ENCODE peak calls at places on chromosomes 1 and 21, in ten cellular contexts. K is IMR-90, Y is PC-9, J is pancreas, E is thyroid gland, I is tibial artery, Z is mammary epithelial cell, V is GM23248, P is aorta, R is fibroblast of lung. S is an unnamed sample.

GRCh38 chr1:162326559-162326958 is 50.1 kb downstream of the SPATA46 start:
- DNase-seq in J (no peak), Y (no peak), V (no peak), Z (no peak), P (no peak), E (no peak), I (no peak), K (no peak), R (no peak), S (no peak)

GRCh38 chr1:100448371-100448770 is 89.6 kb upstream of the GPR88 start:
- DNase-seq in P (no peak), Y (no peak), J (no peak), Z (no peak), E (no peak), V (no peak), I (no peak), K (no peak), R (no peak), S (no peak)

GRCh38 chr1:192807221-192807967 is 1.4 kb upstream of the RGS2 start:
- DNase-seq in K (peak), R (peak), E (no peak), I (no peak), Z (peak), J (no peak), P (no peak), Y (no peak), V (peak), S (no peak)

GRCh38 chr1:24903011-24903461 is 27.0 kb downstream of the RUNX3 start:
- DNase-seq in Y (no peak), V (no peak), K (no peak), Z (no peak), I (peak), E (no peak), R (no peak), P (peak), J (no peak), S (no peak)

GRCh38 chr1:218377143-218377660 is 32.1 kb downstream of the TGFB2 start:
- DNase-seq in J (no peak), P (no peak), Y (peak), V (peak), I (no peak), Z (peak), R (peak), E (no peak), K (peak), S (peak)

GRCh38 chr1:45846931-45847330 is 43.5 kb downstream of the MAST2 start:
- DNase-seq in I (no peak), V (peak), P (no peak), K (peak), R (peak), E (no peak), Y (no peak), J (no peak), Z (no peak), S (no peak)

GRCh38 chr1:67771152-67771551 is 62.1 kb downstream of the GNG12 start:
- DNase-seq in R (peak), K (peak), E (no peak), P (no peak), I (no peak), Z (peak), Y (no peak), J (no peak), V (peak), S (peak)

GRCh38 chr21:28237661-28238060 is 755.0 kb downstream of the LTN1 start:
- DNase-seq in Z (no peak), R (no peak), P (no peak), V (no peak), K (no peak), J (no peak), I (peak), Y (no peak), E (peak), S (no peak)

GRCh38 chr1:81170721-81171120 is 630.0 kb upstream of the ADGRL2 start:
- DNase-seq in K (no peak), R (no peak), I (no peak), E (no peak), Z (no peak), V (no peak), P (no peak), J (no peak), Y (no peak), S (no peak)

GRCh38 chr1:65059930-65060538 is 88.0 kb upstream of the AK4 start:
- DNase-seq in V (peak), E (no peak), P (no peak), Y (no peak), R (peak), I (no peak), J (no peak), K (peak), Z (peak), S (no peak)

GRCh38 chr1:52836035-52836434 is 6.5 kb upstream of the ZYG11A start:
- DNase-seq in V (no peak), I (no peak), Z (no peak), E (no peak), K (no peak), P (no peak), Y (no peak), R (no peak), J (no peak), S (no peak)

GRCh38 chr1:34781071-34781843 is at the start of gene GJB3:
- DNase-seq in V (peak), I (peak), E (peak), Y (peak), J (peak), K (no peak), R (peak), P (no peak), Z (peak), S (no peak)

GRCh38 chr21:46634966-46635323 is 529 bp upstream of the PRMT2 start:
- DNase-seq in E (peak), P (peak), K (peak), I (peak), V (peak), J (no peak), R (peak), Y (no peak), Z (peak), S (no peak)

GRCh38 chr1:93713247-93713764 is 31.7 kb upstream of the BCAR3 start:
- DNase-seq in I (no peak), K (no peak), J (no peak), V (peak), R (no peak), Y (no peak), Z (no peak), E (no peak), P (no peak), S (no peak)

GRCh38 chr1:198678301-198678836 is 39.5 kb downstream of the PTPRC start:
- DNase-seq in Z (no peak), V (no peak), I (no peak), Y (no peak), P (no peak), J (no peak), K (no peak), R (peak), E (no peak), S (no peak)

DNA sequence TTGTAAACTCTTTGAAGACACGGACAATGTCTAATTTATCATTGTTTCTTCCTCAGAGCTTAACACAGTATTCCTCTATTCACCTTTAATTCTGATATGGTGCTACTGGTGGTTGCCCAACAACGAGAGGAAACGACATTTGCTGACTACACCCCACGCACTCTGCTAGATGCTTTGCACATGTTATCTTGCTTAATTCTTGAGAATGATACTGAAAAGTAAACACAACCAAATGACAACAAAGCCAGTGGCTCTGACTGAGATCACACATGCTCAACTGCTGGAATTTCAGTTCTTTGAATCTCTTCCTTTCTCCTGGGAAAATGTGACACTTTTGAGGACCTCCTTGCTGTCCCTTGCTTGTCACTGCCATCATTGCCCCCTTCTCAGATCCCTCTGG is 37.2 kb upstream of the DDAH1 start:
- DNase-seq in Z (no peak), E (no peak), P (no peak), Y (no peak), K (peak), V (peak), I (no peak), R (peak), J (no peak), S (no peak)
- H3K27ac ChIP-seq in Z (no peak), E (no peak), P (no peak), Y (no peak), K (peak), V (peak), I (no peak), R (no peak), J (no peak), S (no peak)

GRCh38 chr1:15757575-15758401 is 807 bp upstream of the FBLIM1 start:
- DNase-seq in I (no peak), E (no peak), R (peak), Z (no peak), J (peak), K (peak), V (peak), P (no peak), Y (peak), S (no peak)
- H3K27ac ChIP-seq in I (peak), E (peak), R (no peak), Z (no peak), J (peak), K (peak), V (no peak), P (peak), Y (no peak), S (peak)

DNA sequence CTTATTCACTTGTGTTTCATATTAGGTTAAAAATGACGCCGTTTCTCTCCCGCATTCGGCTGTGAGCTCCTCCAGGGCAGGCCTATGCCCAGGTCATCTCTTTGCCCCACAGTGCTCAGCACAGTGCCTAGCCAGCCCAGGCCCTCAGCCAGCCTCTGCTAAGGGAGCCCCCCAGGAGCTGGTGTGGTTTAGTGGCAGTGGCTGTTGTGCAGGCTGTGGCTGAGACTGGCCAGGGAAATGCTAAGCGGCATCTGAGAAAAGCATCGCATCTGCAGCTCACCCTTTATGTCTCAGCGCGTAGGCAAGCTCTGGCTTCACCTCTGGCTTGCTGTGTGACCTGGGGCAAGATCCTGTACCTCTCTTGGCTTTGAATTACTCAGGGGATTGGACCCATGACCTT is 275.1 kb downstream of the TRABD2B start:
- DNase-seq in P (no peak), J (no peak), I (no peak), R (no peak), E (no peak), Z (no peak), V (no peak), Y (no peak), K (no peak), S (no peak)
- H3K27ac ChIP-seq in P (no peak), J (no peak), I (no peak), R (no peak), E (no peak), Z (no peak), V (no peak), Y (no peak), K (no peak), S (no peak)

GRCh38 chr1:222416001-222416791 is 131.7 kb downstream of the HHIPL2 start:
- DNase-seq in E (no peak), K (peak), P (no peak), I (no peak), V (no peak), R (peak), Z (peak), Y (no peak), J (no peak), S (no peak)
- H3K27ac ChIP-seq in E (no peak), K (no peak), P (no peak), I (no peak), V (no peak), R (no peak), Z (no peak), Y (no peak), J (no peak), S (no peak)

DNA sequence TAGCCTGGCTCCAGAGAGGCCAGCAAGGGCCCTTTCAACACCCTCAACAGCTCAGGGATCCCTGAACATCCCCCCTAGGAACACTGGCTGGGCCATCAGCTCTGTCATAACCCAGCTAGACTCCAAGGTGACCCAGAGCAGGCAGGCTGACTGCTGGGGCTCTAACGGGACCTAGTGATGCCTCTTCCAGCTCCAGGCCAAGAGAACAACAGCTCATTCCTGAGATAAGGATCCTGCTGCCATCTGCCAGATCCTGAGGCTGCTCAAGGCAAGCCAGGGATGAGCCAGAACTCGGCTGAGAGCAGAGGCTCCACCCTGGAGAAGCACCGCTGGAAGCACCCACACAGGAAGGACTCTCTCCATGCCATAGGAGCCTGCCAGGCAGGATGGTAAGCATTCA is 2.0 kb downstream of the VSIG8 start:
- DNase-seq in I (no peak), Y (no peak), E (no peak), P (no peak), Z (no peak), K (no peak), V (peak), J (no peak), R (no peak), S (no peak)
- H3K27ac ChIP-seq in I (no peak), Y (no peak), E (no peak), P (no peak), Z (no peak), K (no peak), V (peak), J (no peak), R (no peak), S (no peak)

GRCh38 chr1:109152196-109152595 is 38.3 kb downstream of the ELAPOR1 start:
- DNase-seq in R (no peak), P (no peak), J (no peak), I (no peak), Y (no peak), Z (no peak), V (no peak), K (no peak), E (peak), S (no peak)

GRCh38 chr1:109151591-109151990 is 37.7 kb downstream of the ELAPOR1 start:
- DNase-seq in R (no peak), Y (no peak), E (no peak), V (no peak), Z (no peak), J (no peak), P (no peak), I (no peak), K (no peak), S (no peak)

GRCh38 chr1:109148838-109149555 is 35.1 kb downstream of the ELAPOR1 start:
- DNase-seq in Z (no peak), P (no peak), R (no peak), V (peak), I (no peak), K (no peak), E (no peak), Y (no peak), J (no peak), S (peak)

GRCh38 chr1:109149874-109150601 is 36.1 kb downstream of the ELAPOR1 start:
- DNase-seq in I (no peak), K (no peak), R (no peak), V (no peak), J (no peak), E (peak), Y (no peak), Z (no peak), P (no peak), S (no peak)

DNA sequence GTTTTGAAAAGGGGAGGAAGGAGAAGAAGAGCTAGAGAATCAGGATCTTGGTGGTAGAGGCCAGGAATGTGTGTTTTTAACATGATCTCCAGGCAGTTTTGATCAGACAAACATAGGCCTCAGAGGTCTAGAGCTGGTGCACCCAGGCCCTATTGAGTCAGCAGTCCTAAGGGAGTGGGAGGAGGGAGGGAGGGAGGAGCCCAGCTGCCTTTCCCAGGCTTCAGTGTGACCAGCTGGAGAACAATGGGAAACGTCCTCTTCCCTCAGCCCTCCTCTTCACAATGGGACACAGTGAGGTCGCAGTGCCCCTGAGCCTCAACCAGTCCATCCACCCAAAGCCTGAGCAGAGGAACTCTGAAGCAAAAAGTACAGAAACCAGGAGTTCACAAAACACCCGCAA is 37.2 kb downstream of the ELAPOR1 start:
- DNase-seq in K (peak), Z (peak), E (peak), P (no peak), I (no peak), R (peak), V (peak), Y (peak), J (peak), S (no peak)
- H3K27ac ChIP-seq in K (peak), Z (no peak), E (peak), P (no peak), I (no peak), R (no peak), V (no peak), Y (no peak), J (peak), S (no peak)

S was measured in epithelial cell of prostate.